ENCODE peak calls at places on chromosomes 7 and 10, in four cellular contexts. H is activated CD4-positive, CD25-positive, alpha-beta regulatory T cell treated with anti-CD3 and anti-CD28 coated beads, Interleukin-2, amount 50 U/mL, for 72 hours; C is GM23248; S is stimulated activated CD8-positive, alpha-beta memory T cell treated with anti-CD3 and anti-CD28 coated beads, Interleukin-12 subunit alpha, Interleukin-12 subunit beta, amount 100 ng/mL, for 1 hour. V is an unnamed sample.

GRCh38 chr7:99497771-99498545 is 2.1 kb downstream of the ZNF394 start:
- DNase-seq in H (no peak), C (no peak), S (no peak), V (peak)

GRCh38 chr7:102425639-102426267 is 7.6 kb upstream of the ORAI2 start:
- DNase-seq in S (peak), H (peak), C (no peak), V (no peak)

GRCh38 chr7:24123061-24123460 is 160.9 kb upstream of the NPY start:
- DNase-seq in C (peak), S (no peak), H (no peak), V (no peak)

GRCh38 chr10:132931258-132931657 is 11.1 kb downstream of the CFAP46 start:
- DNase-seq in H (no peak), C (no peak), S (no peak), V (no peak)

GRCh38 chr10:78787095-78787494 is 281.7 kb upstream of the ZMIZ1 start:
- DNase-seq in C (no peak), S (no peak), H (no peak), V (no peak)

GRCh38 chr10:77577666-77578229 is 59.9 kb downstream of the KCNMA1 start:
- DNase-seq in C (no peak), S (no peak), H (no peak), V (no peak)

GRCh38 chr10:98956576-98957260 is 278.9 kb downstream of the HPSE2 start:
- DNase-seq in S (no peak), C (peak), H (no peak), V (no peak)

GRCh38 chr7:19561121-19561805 is 147.6 kb downstream of the POLR1F start:
- DNase-seq in C (peak), H (no peak), S (no peak), V (no peak)

GRCh38 chr10:45470098-45471012 is 96.3 kb downstream of the ALOX5 start:
- DNase-seq in C (peak), H (no peak), S (peak), V (no peak)

GRCh38 chr7:70719120-70719519 is 412.8 kb upstream of the GALNT17 start:
- DNase-seq in C (no peak), S (no peak), H (no peak), V (no peak)

GRCh38 chr10:130020651-130021372 is 56.7 kb upstream of the EBF3 start:
- DNase-seq in H (no peak), S (no peak), C (peak), V (no peak)

GRCh38 chr7:45026984-45027773 is 27.2 kb downstream of the CCM2 start:
- DNase-seq in S (no peak), H (peak), C (peak), V (no peak)

GRCh38 chr7:128235469-128235868 is 5.6 kb upstream of the LEP start:
- DNase-seq in S (no peak), C (no peak), H (no peak), V (no peak)

GRCh38 chr7:26663905-26664673 is 200.3 kb downstream of the SKAP2 start:
- DNase-seq in C (peak), S (no peak), H (no peak), V (no peak)

GRCh38 chr7:6271091-6271658 is 1.2 kb downstream of the CYTH3 start:
- DNase-seq in H (peak), S (peak), C (peak), V (peak)

GRCh38 chr10:91090761-91091529 is 129.5 kb upstream of the PCGF5 start:
- DNase-seq in S (no peak), H (no peak), C (peak), V (no peak)

GRCh38 chr7:42522227-42522991 is 285.4 kb upstream of the GLI3 start:
- DNase-seq in S (no peak), H (no peak), C (no peak), V (no peak)

GRCh38 chr7:132087421-132087820 is 488.8 kb downstream of the PLXNA4 start:
- DNase-seq in C (no peak), H (no peak), S (no peak), V (no peak)

GRCh38 chr10:79588800-79589199 is 21.9 kb upstream of the SFTPA1 start:
- DNase-seq in S (no peak), C (no peak), H (no peak), V (no peak)

GRCh38 chr10:65010845-65011244 is 1489.6 kb downstream of the REEP3 start:
- DNase-seq in H (no peak), S (no peak), C (no peak), V (no peak)

GRCh38 chr7:40717242-40717641 is 582.4 kb downstream of the SUGCT start:
- DNase-seq in H (no peak), S (no peak), C (peak), V (peak)

GRCh38 chr10:14163374-14164125 is 167.2 kb downstream of the FRMD4A start:
- DNase-seq in S (no peak), H (no peak), C (no peak), V (no peak)

GRCh38 chr7:30222519-30223213 is 61.7 kb upstream of the ZNRF2 start:
- DNase-seq in S (no peak), C (no peak), H (no peak), V (no peak)

GRCh38 chr7:67542916-67543315 is 546.3 kb downstream of the TYW1 start:
- DNase-seq in C (no peak), S (no peak), H (no peak), V (no peak)

GRCh38 chr10:73211106-73211811 is 35.8 kb downstream of the DNAJC9 start:
- DNase-seq in H (no peak), C (no peak), S (no peak), V (no peak)

GRCh38 chr10:71486465-71487114 is 89.9 kb downstream of the CDH23 start:
- DNase-seq in H (peak), C (peak), S (no peak), V (no peak)

GRCh38 chr7:1441615-1442354 is 17.5 kb downstream of the MICALL2 start:
- DNase-seq in C (no peak), S (no peak), H (no peak), V (no peak)

GRCh38 chr7:6276911-6277408 is 4.5 kb upstream of the CYTH3 start:
- DNase-seq in S (no peak), C (no peak), H (no peak), V (no peak)

GRCh38 chr7:45711161-45711490 is 137.0 kb downstream of the ADCY1 start:
- DNase-seq in H (no peak), S (no peak), C (no peak), V (no peak)

GRCh38 chr10:43871545-43871944 is 222.9 kb upstream of the ZNF32 start:
- DNase-seq in C (no peak), H (no peak), S (no peak), V (no peak)

GRCh38 chr10:72087969-72088878 is at the start of gene SPOCK2:
- DNase-seq in H (peak), C (peak), S (peak), V (peak)

GRCh38 chr10:86687750-86688149 is 19.4 kb downstream of the LDB3 start:
- DNase-seq in H (no peak), S (no peak), C (peak), V (no peak)

GRCh38 chr10:79069325-79070090 is 742 bp downstream of the ZMIZ1 start:
- DNase-seq in C (peak), S (no peak), H (peak), V (no peak)

GRCh38 chr10:3290550-3290949 is 118.0 kb upstream of the PITRM1 start:
- DNase-seq in S (no peak), H (no peak), C (no peak), V (no peak)